ENCODE peak calls at places on chromosomes 4 and X, in four cellular contexts. V is HAP-1; U is HepG2; R is effector memory CD4-positive, alpha-beta T cell. J is an unnamed sample.

GRCh38 chr4:57190651-57191481 is 80.7 kb upstream of the IGFBP7 start:
- DNase-seq in V (peak; percentile 85), U (peak; percentile 18), R (no peak), J (peak; percentile 18)

GRCh38 chrX:101482296-101482695 is 3.0 kb upstream of the ARMCX4 start:
- DNase-seq in V (no peak), U (no peak), R (no peak), J (no peak)

GRCh38 chr4:77818077-77818666 is 996 bp downstream of the CNOT6L start:
- DNase-seq in V (peak; percentile 83), U (peak; percentile 85), R (peak; percentile 35), J (peak; percentile 84)

GRCh38 chrX:87045352-87045751 is 472.2 kb upstream of the KLHL4 start:
- DNase-seq in V (peak; percentile 42), U (no peak), R (no peak), J (no peak)

GRCh38 chr4:79048878-79049277 is 109.6 kb upstream of the PAQR3 start:
- DNase-seq in V (no peak), U (no peak), R (no peak), J (no peak)

GRCh38 chrX:56746996-56747395 is 18.0 kb downstream of the NBDY start:
- DNase-seq in V (no peak), U (no peak), R (no peak), J (no peak)

GRCh38 chrX:9940397-9940796 is 26.8 kb upstream of the CLDN34 start:
- DNase-seq in V (no peak), U (no peak), R (no peak), J (no peak)

GRCh38 chr4:53507671-53508286 is 83.5 kb downstream of the LNX1 start:
- DNase-seq in V (no peak), U (peak; percentile 30), R (no peak), J (peak; percentile 25)

GRCh38 chrX:140092121-140092520 is 126.8 kb upstream of the CXorf66 start:
- DNase-seq in V (no peak), U (no peak), R (no peak), J (no peak)

GRCh38 chr4:106522839-106523238 is 154.3 kb upstream of the GIMD1 start:
- DNase-seq in V (peak; percentile 9), U (peak; percentile 37), R (no peak), J (no peak)
- H3K4me1 ChIP-seq in V (no peaks in the 10 kb centered on the region), U (no peaks in the 10 kb centered on the region), R (no peaks in the 10 kb centered on the region), J (no peaks in the 10 kb centered on the region)

GRCh38 chr4:41360911-41361830 is 104.4 kb downstream of the UCHL1 start:
- DNase-seq in V (peak; percentile 66), U (no peak), R (no peak), J (no peak)
- H3K4me1 ChIP-seq in V (peaks cover 29% of the 10 kb centered on the region), U (peaks cover 9% of the 10 kb centered on the region), R (no peaks in the 10 kb centered on the region), J (no peaks in the 10 kb centered on the region)

GRCh38 chr4:73729534-73730165 is 10.7 kb upstream of the CXCL8 start:
- DNase-seq in V (peak; percentile 51), U (peak; percentile 47), R (no peak), J (peak; percentile 66)
- H3K4me1 ChIP-seq in V (no peaks in the 10 kb centered on the region), U (no peaks in the 10 kb centered on the region), R (no peaks in the 10 kb centered on the region), J (no peaks in the 10 kb centered on the region)

DNA sequence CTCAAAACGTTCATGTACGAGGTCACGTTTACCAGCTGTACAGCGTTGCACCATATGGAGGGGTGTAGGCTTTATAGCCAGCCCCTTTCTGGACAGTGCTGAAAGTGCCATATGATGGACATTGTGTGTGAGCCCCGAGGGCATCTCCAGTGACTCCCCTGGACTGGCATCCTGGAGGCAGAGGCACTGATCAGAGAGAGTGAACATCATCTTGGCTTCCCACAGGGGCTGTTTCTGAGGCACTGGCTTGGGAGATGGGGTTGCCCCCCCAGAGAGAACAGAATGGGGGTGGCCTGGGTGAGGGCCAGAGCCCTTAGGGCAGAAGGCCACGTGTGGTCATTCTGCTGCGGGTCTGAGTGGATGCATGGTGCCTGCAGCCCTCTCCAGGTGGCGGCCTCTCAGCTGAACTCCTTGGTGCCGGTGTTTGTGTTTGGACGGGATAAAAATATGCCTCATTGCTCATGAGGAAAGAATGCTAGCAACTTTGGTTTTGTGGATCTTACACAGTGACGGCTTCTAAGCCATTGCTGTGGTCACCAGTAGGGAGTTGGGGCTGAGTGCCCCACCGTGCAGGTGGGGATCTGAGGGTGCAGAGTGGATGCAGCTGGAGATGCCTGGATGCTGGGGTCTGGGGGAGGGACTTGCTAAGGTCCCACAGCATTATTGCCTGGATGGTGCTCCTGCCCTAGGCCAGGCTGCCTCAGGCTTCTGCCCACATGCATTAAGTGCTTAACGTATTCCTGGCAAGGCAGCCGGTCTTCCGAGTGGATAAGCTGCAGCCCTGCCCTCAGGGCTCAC is 3.4 kb downstream of the WFS1 start:
- DNase-seq in V (no peak), U (peak; percentile 70), R (no peak), J (no peak)
- H3K4me1 ChIP-seq in V (peaks cover 4% of the 10 kb centered on the region), U (peaks cover 89% of the 10 kb centered on the region), R (peaks cover 4% of the 10 kb centered on the region), J (peaks cover 7% of the 10 kb centered on the region)